ENCODE peak calls at places on chromosome 12, in ten cellular contexts. H is putamen; E is iris pigment epithelial cell; L is ovary; B is activated CD4-positive, alpha-beta T cell treated with anti-CD3 and anti-CD28 coated beads, Interleukin-2, amount 50 U/mL, for 4 hours; R is NCI-H345; Y is EL; N is stimulated activated CD8-positive, alpha-beta memory T cell treated with anti-CD3 and anti-CD28 coated beads, Interleukin-7, amount 100 ng/mL, for 4 hours; I is myocyte; K is NCI-H2081. W is an unnamed sample.

GRCh38 chr12:62802321-62802720 is 132.6 kb downstream of the PPM1H start:
- DNase-seq in H (no peak), E (no peak), L (no peak), B (no peak), R (no peak), Y (no peak), N (no peak), I (no peak), K (no peak), W (no peak)

GRCh38 chr12:68665016-68665569 is 21.7 kb upstream of the NUP107 start:
- DNase-seq in H (no peak), E (no peak), L (no peak), B (no peak), R (no peak), Y (no peak), N (no peak), I (peak; percentile 6), K (no peak), W (no peak)

GRCh38 chr12:75656650-75657049 is 145.2 kb upstream of the KRR1 start:
- DNase-seq in H (no peak), E (peak; percentile 90), L (no peak), B (no peak), R (no peak), Y (peak; percentile 93), N (no peak), I (peak; percentile 82), K (no peak), W (no peak)

GRCh38 chr12:11564984-11565651 is 84.4 kb upstream of the ETV6 start:
- DNase-seq in H (no peak), E (no peak), L (no peak), B (no peak), R (no peak), Y (no peak), N (no peak), I (no peak), K (no peak), W (no peak)

GRCh38 chr12:67873355-67873754 is 115.9 kb upstream of the IFNG-AS1 start:
- DNase-seq in H (no peak), E (no peak), L (no peak), B (no peak), R (no peak), Y (no peak), N (no peak), I (no peak), K (no peak), W (no peak)

GRCh38 chr12:52186135-52186840 is 5.5 kb downstream of the KRT80 start:
- DNase-seq in H (no peak), E (peak; percentile 75), L (no peak), B (no peak), R (peak; percentile 79), Y (peak; percentile 95), N (no peak), I (peak; percentile 95), K (no peak), W (no peak)

GRCh38 chr12:118374909-118375308 is 1.4 kb upstream of the SUDS3 start:
- DNase-seq in H (no peak), E (no peak), L (no peak), B (no peak), R (no peak), Y (no peak), N (no peak), I (no peak), K (no peak), W (no peak)

GRCh38 chr12:106428379-106428778 is 70.8 kb downstream of the POLR3B start:
- DNase-seq in H (peak; percentile 39), E (peak; percentile 78), L (no peak), B (no peak), R (no peak), Y (no peak), N (no peak), I (peak; percentile 82), K (no peak), W (no peak)

GRCh38 chr12:90129369-90130030 is 420.9 kb upstream of the ATP2B1 start:
- DNase-seq in H (no peak), E (no peak), L (no peak), B (no peak), R (no peak), Y (no peak), N (no peak), I (no peak), K (no peak), W (no peak)

GRCh38 chr12:108783446-108783845 is 52.1 kb upstream of the CORO1C start:
- DNase-seq in H (no peak), E (no peak), L (no peak), B (no peak), R (no peak), Y (no peak), N (no peak), I (no peak), K (no peak), W (no peak)

GRCh38 chr12:58919271-58920101 is 818 bp downstream of the LRIG3 start:
- DNase-seq in H (peak; percentile 39), E (peak; percentile 72), L (peak; percentile 71), B (no peak), R (peak; percentile 66), Y (peak; percentile 60), N (no peak), I (peak; percentile 63), K (no peak), W (peak; percentile 54)

GRCh38 chr12:94618995-94619695 is 31.2 kb downstream of the TMCC3 start:
- DNase-seq in H (no peak), E (peak; percentile 94), L (no peak), B (no peak), R (no peak), Y (peak; percentile 89), N (no peak), I (peak; percentile 40), K (no peak), W (no peak)

GRCh38 chr12:14185441-14186192 is 179.9 kb upstream of the ATF7IP start:
- DNase-seq in H (peak; percentile 31), E (peak; percentile 50), L (no peak), B (no peak), R (peak; percentile 88), Y (peak; percentile 40), N (no peak), I (peak; percentile 89), K (peak; percentile 72), W (peak; percentile 62)

W was measured in body of pancreas.